ENCODE peak calls at places on chromosomes 5 and 9, in four cellular contexts. M, S, I and Q are unnamed samples.
A peak's percentile ranks its signal among the peaks of the same experiment; 100 is the strongest.

GRCh38 chr5:61114441-61114840 is 47.8 kb downstream of the SMIM15 start:
- DNase-seq in S (no peak), I (no peak), M (no peak), Q (no peak)

GRCh38 chr5:42990892-42991291 is 49.2 kb downstream of the ANXA2R start:
- DNase-seq in S (no peak), M (no peak), I (no peak), Q (no peak)

GRCh38 chr5:174834081-174834480 is 109.7 kb downstream of the MSX2 start:
- DNase-seq in S (no peak), M (no peak), I (no peak), Q (no peak)

GRCh38 chr5:94113-94892 is 2.3 kb downstream of the PLEKHG4B start:
- DNase-seq in M (no peak), S (no peak), I (no peak), Q (peak; percentile 42)

GRCh38 chr5:96177303-96177869 is 215.7 kb upstream of the ELL2 start:
- DNase-seq in S (peak; percentile 88), I (no peak), M (no peak), Q (no peak)

GRCh38 chr9:36023260-36024048 is 13.3 kb upstream of the RECK start:
- DNase-seq in I (peak; percentile 64), M (peak; percentile 36), S (peak; percentile 61), Q (peak; percentile 53)

GRCh38 chr5:126062471-126062870 is 360.7 kb upstream of the GRAMD2B start:
- DNase-seq in I (no peak), S (no peak), M (no peak), Q (no peak)

GRCh38 chr5:73254634-73255033 is 81.6 kb downstream of the TMEM174 start:
- DNase-seq in S (no peak), M (no peak), I (no peak), Q (no peak)

GRCh38 chr9:22158983-22159382 is 149.9 kb upstream of the CDKN2B start:
- DNase-seq in M (peak; percentile 41), S (peak; percentile 73), I (no peak), Q (peak; percentile 69)

GRCh38 chr5:16896767-16897166 is 39.3 kb downstream of the MYO10 start:
- DNase-seq in M (no peak), S (no peak), I (no peak), Q (no peak)

GRCh38 chr5:1733369-1733768 is 66.3 kb downstream of the MRPL36 start:
- DNase-seq in I (no peak), S (no peak), M (peak; percentile 4), Q (no peak)

GRCh38 chr9:15274425-15274824 is 32.6 kb downstream of the TTC39B start:
- DNase-seq in M (no peak), S (no peak), I (no peak), Q (no peak)

GRCh38 chr9:120985759-120986353 is 59.3 kb upstream of the TRAF1 start:
- DNase-seq in S (peak; percentile 74), I (no peak), M (no peak), Q (no peak)

GRCh38 chr5:32027717-32028321 is 146.3 kb downstream of the GOLPH3 start:
- DNase-seq in M (peak; percentile 83), I (peak; percentile 67), S (peak; percentile 99), Q (peak; percentile 87)

GRCh38 chr5:173920024-173920753 is 32.0 kb downstream of the CPEB4 start:
- DNase-seq in S (no peak), I (no peak), M (no peak), Q (no peak)

GRCh38 chr9:134233022-134233421 is 68.7 kb upstream of the RNU6ATAC start:
- DNase-seq in I (no peak), S (no peak), M (no peak), Q (no peak)

GRCh38 chr5:6819521-6819920 is 106.3 kb downstream of the TENT4A start:
- DNase-seq in S (no peak), I (no peak), M (no peak), Q (no peak)

GRCh38 chr9:4489919-4490704 is at the start of gene SLC1A1:
- DNase-seq in S (peak; percentile 63), I (peak; percentile 76), M (peak; percentile 19), Q (peak; percentile 93)

GRCh38 chr5:72597456-72597948 is 90.3 kb upstream of the ZNF366 start:
- DNase-seq in S (peak; percentile 87), I (no peak), M (peak; percentile 48), Q (no peak)

GRCh38 chr5:170053896-170054295 is 51.8 kb upstream of the FOXI1 start:
- DNase-seq in M (no peak), S (no peak), I (no peak), Q (no peak)

DNA sequence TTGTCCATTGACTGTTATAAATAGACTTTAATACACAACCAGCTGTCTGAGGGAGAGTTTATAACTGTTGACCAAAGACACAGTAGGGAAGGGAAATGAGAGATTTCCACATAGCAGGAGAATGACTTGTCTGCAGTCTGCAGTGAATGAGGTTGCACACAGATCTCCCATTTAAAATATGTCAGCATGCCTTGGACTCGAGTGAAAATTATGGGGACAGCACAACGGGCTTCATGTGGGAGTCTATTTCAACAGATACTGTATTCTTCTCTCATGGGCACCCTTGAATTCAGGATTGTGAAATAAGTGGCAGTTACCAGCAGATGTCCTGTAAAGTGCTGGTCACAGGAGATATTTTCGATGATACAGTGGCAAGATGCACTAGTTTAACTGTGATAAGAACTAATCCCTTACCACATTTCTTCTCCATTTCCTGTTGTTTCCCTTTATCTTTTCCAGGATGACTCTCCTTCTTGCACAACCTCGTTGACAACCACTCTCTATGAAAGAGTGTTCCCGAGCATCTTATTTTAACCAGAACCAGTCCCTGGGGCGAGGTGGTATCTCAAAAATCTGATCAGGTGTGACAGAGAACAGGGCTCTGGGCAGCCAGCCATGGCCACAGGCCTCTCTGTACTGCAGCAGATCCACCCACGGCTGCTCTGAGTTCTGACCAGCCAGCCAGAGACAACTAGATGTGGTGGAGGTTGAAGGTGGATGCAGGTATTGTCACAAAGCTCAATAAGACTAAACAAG is 51.5 kb upstream of the MAP3K1 start:
- DNase-seq in I (no peak), S (peak; percentile 89), M (no peak), Q (no peak)
- H3K4me1 ChIP-seq in I (no peaks in the 10 kb centered on the region), S (peaks cover 8% of the 10 kb centered on the region), M (no peaks in the 10 kb centered on the region), Q (no peaks in the 10 kb centered on the region)

GRCh38 chr9:84325347-84325982 is 15.1 kb downstream of the SLC28A3 start:
- DNase-seq in S (no peak), M (no peak), I (no peak), Q (no peak)

GRCh38 chr9:84327184-84327583 is 13.4 kb downstream of the SLC28A3 start:
- DNase-seq in M (no peak), I (no peak), S (no peak), Q (no peak)

GRCh38 chr9:84323777-84324317 is 16.7 kb downstream of the SLC28A3 start:
- DNase-seq in S (no peak), M (no peak), I (no peak), Q (no peak)

GRCh38 chr9:84322830-84323229 is 17.7 kb downstream of the SLC28A3 start:
- DNase-seq in M (no peak), S (peak; percentile 37), I (no peak), Q (no peak)

GRCh38 chr9:84324811-84325210 is 15.7 kb downstream of the SLC28A3 start:
- DNase-seq in I (no peak), M (no peak), S (no peak), Q (no peak)
- H3K27ac ChIP-seq in I (no peak overlapping the region), M (no peak overlapping the region), S (no peak overlapping the region), Q (no peak overlapping the region)

GRCh38 chr5:57176350-57176857 is 2.5 kb downstream of the GPBP1 start:
- DNase-seq in S (peak; percentile 74), M (no peak), I (no peak), Q (no peak)
- H3K4me1 ChIP-seq in S (peaks cover 8% of the 10 kb centered on the region), M (peaks cover 64% of the 10 kb centered on the region), I (peaks cover 40% of the 10 kb centered on the region), Q (no peaks in the 10 kb centered on the region)

DNA sequence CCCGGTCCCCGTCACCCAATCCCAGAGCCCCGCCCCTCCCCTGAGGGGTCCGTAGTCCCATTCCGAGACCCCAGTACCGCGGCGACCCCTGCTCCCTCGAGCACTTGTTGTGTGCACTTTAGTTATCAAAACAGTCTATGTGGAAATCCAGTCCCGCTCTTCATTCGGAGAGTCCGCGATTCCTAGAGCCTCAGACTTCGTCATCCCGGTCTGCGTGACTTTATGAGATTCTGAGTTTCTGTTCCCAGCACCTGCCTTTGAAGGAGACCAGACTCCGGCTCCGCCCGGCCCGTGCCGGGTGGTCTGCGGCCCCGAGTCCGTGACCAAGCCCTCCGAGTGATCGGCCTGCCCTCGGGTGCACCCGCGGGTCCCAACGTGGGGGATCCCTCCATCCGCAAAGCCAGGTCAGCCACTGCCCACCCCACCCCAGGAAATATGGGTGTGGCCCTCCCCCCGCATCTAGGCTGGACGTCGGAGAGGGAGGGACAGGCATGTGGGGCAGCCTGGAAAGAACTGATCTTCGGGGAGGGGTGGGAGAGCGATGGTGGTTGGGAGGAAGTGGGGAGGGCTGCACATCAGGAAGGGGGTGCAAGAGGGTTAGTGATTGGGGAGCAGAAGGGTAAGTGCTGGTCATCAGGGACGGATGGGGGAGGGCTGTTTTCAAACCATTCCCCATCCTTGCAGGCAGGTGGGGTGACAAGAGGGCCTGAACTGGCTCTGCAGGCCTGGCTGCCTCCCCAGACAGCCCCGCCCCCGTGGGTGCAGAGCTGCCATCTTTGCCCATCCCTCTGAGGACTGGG is 571 bp downstream of the LRSAM1 start:
- DNase-seq in I (peak; percentile 71), M (peak; percentile 43), S (peak; percentile 80), Q (no peak)
- H3K27ac ChIP-seq in I (peak overlapping the region; percentile 91), M (peak overlapping the region; percentile 97), S (peak overlapping the region; percentile 85), Q (peak overlapping the region; percentile 89)

GRCh38 chr9:132627120-132627519 is 42.7 kb downstream of the DDX31 start:
- DNase-seq in S (no peak), M (no peak), I (no peak), Q (no peak)

GRCh38 chr9:132630116-132630515 is 39.7 kb downstream of the DDX31 start:
- DNase-seq in M (no peak), I (no peak), S (no peak), Q (no peak)

GRCh38 chr9:132630811-132631210 is 39.0 kb downstream of the DDX31 start:
- DNase-seq in M (no peak), S (no peak), I (no peak), Q (no peak)

GRCh38 chr9:132628746-132629145 is 41.0 kb downstream of the DDX31 start:
- DNase-seq in M (no peak), S (no peak), I (no peak), Q (no peak)

DNA sequence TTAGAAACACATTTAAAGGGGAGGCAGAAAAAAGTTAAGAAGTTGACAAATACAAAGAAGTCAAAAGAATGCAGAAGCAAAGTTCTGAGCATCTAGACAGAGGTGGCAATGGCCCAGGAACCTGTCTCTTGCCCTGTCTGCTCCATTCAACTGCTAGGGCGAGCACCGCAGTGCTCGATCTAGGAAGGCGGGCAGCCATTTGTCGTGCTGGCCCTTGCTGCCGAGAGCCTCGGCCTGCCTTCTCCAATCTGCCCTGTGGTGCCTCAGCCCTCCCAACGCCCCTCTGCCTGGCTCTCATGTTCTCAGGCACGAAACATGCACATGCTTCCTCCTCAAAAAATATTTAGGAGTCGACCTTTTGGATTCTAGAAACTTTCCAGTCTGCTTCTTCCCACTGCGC is 42.2 kb downstream of the DDX31 start:
- DNase-seq in S (no peak), M (no peak), I (no peak), Q (no peak)
- H3K4me1 ChIP-seq in S (peaks cover 9% of the 10 kb centered on the region), M (no peaks in the 10 kb centered on the region), I (no peaks in the 10 kb centered on the region), Q (no peaks in the 10 kb centered on the region)

GRCh38 chr5:151496041-151496484 is 48.7 kb downstream of the SLC36A1 start:
- DNase-seq in I (no peak), M (no peak), S (peak; percentile 11), Q (no peak)
- H3K27ac ChIP-seq in I (no peak overlapping the region), M (no peak overlapping the region), S (no peak overlapping the region), Q (no peak overlapping the region)

GRCh38 chr9:131727184-131727785 is 12.6 kb downstream of the RAPGEF1 start:
- DNase-seq in M (peak; percentile 85), I (peak; percentile 64), S (peak; percentile 71), Q (peak; percentile 54)
- H3K4me1 ChIP-seq in M (peaks cover 70% of the 10 kb centered on the region), I (peaks cover 80% of the 10 kb centered on the region), S (peaks cover 24% of the 10 kb centered on the region), Q (peaks cover 62% of the 10 kb centered on the region)